ENCODE peak calls at places on chromosomes 3 and 15, in ten cellular contexts. K, V, O, C, F, S, R, Y, Z and J are unnamed samples.

GRCh38 chr3:122523317-122523716 is 8.6 kb upstream of the KPNA1 start:
- DNase-seq in K (no peak), V (no peak), O (no peak), C (no peak), F (no peak), S (no peak), R (no peak), Y (no peak), Z (no peak), J (no peak)

GRCh38 chr3:112860898-112861297 is 14.2 kb upstream of the CD200R1L start:
- DNase-seq in K (no peak), V (no peak), O (no peak), C (no peak), F (no peak), S (no peak), R (no peak), Y (no peak), Z (no peak), J (no peak)

GRCh38 chr15:39880718-39881387 is 39.2 kb downstream of the GPR176 start:
- DNase-seq in K (no peak), V (no peak), O (no peak), C (no peak), F (no peak), S (no peak), R (no peak), Y (no peak), Z (no peak), J (no peak)

GRCh38 chr3:49724586-49724985 is 835 bp upstream of the GMPPB start:
- DNase-seq in K (no peak), V (no peak), O (no peak), C (no peak), F (no peak), S (no peak), R (no peak), Y (no peak), Z (no peak), J (peak)

GRCh38 chr3:119978554-119979208 is 115.6 kb downstream of the GSK3B start:
- DNase-seq in K (no peak), V (no peak), O (no peak), C (no peak), F (no peak), S (no peak), R (no peak), Y (no peak), Z (no peak), J (no peak)

GRCh38 chr15:64351265-64351664 is 4.7 kb downstream of the CSNK1G1 start:
- DNase-seq in K (no peak), V (no peak), O (no peak), C (no peak), F (no peak), S (no peak), R (no peak), Y (no peak), Z (no peak), J (no peak)

GRCh38 chr15:36953346-36953745 is 147.0 kb downstream of the MEIS2 start:
- DNase-seq in K (no peak), V (no peak), O (no peak), C (no peak), F (no peak), S (no peak), R (no peak), Y (no peak), Z (no peak), J (no peak)

GRCh38 chr15:35545316-35545824 is 595 bp downstream of the DPH6 start:
- DNase-seq in K (peak), V (no peak), O (peak), C (no peak), F (peak), S (peak), R (peak), Y (peak), Z (peak), J (peak)

GRCh38 chr3:187798531-187799520 is 53.6 kb upstream of the BCL6 start:
- DNase-seq in K (no peak), V (no peak), O (no peak), C (no peak), F (no peak), S (no peak), R (no peak), Y (no peak), Z (no peak), J (no peak)

GRCh38 chr3:177069514-177070329 is 127.6 kb downstream of the TBL1XR1 start:
- DNase-seq in K (no peak), V (no peak), O (no peak), C (no peak), F (no peak), S (peak), R (no peak), Y (no peak), Z (no peak), J (no peak)

GRCh38 chr3:75242012-75242411 is 422.1 kb upstream of the FRG2C start:
- DNase-seq in K (no peak), V (no peak), O (no peak), C (no peak), F (no peak), S (no peak), R (no peak), Y (no peak), Z (no peak), J (no peak)

GRCh38 chr15:40111888-40112287 is 3.2 kb upstream of the BMF start:
- DNase-seq in K (no peak), V (no peak), O (no peak), C (no peak), F (no peak), S (no peak), R (no peak), Y (no peak), Z (no peak), J (no peak)

GRCh38 chr15:68277131-68277604 is 377 bp upstream of the FEM1B start:
- DNase-seq in K (no peak), V (no peak), O (no peak), C (no peak), F (no peak), S (no peak), R (no peak), Y (peak), Z (no peak), J (no peak)

GRCh38 chr15:68279218-68279533 is 1.6 kb downstream of the FEM1B start:
- DNase-seq in K (no peak), V (no peak), O (no peak), C (no peak), F (no peak), S (no peak), R (no peak), Y (no peak), Z (no peak), J (no peak)

GRCh38 chr15:68277605-68278344 is at the start of gene FEM1B:
- DNase-seq in K (peak), V (peak), O (peak), C (peak), F (peak), S (peak), R (peak), Y (peak), Z (peak), J (peak)

GRCh38 chr15:68279779-68280745 is 2.5 kb downstream of the FEM1B start:
- DNase-seq in K (no peak), V (no peak), O (no peak), C (no peak), F (no peak), S (peak), R (no peak), Y (no peak), Z (no peak), J (no peak)

DNA sequence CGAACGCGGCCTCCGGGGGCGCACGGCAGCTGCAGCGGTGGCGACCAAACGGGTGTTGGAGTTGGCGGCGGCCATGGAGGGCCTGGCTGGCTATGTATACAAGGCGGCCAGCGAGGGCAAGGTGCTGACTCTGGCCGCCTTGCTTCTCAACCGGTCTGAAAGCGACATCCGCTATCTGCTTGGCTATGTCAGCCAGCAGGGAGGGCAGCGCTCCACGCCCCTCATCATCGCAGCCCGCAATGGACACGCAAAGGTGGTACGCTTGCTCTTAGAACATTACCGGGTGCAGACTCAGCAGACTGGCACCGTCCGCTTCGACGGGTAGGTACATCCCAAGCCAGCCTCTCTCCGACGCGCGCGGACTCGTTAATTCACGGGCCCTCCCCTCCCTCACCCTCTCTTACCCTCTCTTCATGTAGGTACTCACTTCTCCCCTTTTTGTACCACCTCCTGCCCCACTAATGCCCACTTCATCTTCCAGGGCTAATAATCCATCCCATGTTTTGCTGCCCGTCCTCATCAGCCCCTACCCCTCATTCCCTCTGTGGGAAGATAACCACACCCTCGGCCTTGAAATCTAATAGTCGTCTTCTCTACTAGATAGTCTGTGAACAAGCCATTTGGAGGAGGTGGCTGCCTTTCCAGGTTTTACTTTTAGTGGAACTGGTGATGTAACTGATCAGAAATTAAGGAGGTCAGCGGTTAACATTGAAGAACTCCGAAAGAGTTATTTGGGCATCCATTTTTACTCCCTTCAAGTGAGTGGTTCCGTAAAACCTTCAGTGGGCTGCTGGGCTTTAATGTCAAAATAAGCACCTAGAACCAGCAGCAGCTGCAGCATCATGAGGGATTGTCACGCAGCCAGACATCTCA is 1.0 kb downstream of the FEM1B start:
- DNase-seq in K (peak), V (no peak), O (no peak), C (no peak), F (no peak), S (peak), R (no peak), Y (no peak), Z (peak), J (no peak)
- TF ChIP-seq CTCF in K (peak), V (peak), O (peak), C (no peak), F (no peak), S (peak), R (no peak), Y (peak), Z (peak), J (no peak)

GRCh38 chr15:75031773-75032302 is 8.4 kb downstream of the PPCDC start:
- DNase-seq in K (no peak), V (no peak), O (no peak), C (no peak), F (no peak), S (no peak), R (no peak), Y (no peak), Z (no peak), J (no peak)
- TF ChIP-seq CTCF in K (no peak), V (no peak), O (no peak), C (no peak), F (no peak), S (no peak), R (no peak), Y (no peak), Z (no peak), J (no peak)

DNA sequence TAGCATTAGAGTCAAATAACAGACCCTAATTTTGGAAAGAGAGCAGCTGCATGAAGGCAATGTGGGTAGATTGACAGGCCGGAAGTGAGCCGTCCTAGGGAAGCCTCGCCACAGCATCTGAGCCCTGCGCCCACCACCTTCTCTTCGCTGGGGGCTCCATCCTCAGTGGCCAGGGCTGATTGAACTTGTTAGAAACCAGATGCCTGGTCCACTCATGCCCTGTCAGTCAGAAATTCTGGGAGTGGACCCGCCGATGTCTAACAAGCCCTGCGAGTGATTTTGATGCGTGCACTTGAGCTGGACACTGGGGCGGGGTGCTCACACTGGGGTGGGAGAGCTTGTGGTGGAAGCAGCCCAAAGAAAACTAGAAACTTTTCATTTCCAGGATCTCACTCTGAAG is 173.7 kb upstream of the NDN start:
- DNase-seq in K (no peak), V (no peak), O (no peak), C (peak), F (no peak), S (no peak), R (no peak), Y (no peak), Z (no peak), J (no peak)
- TF ChIP-seq CTCF in K (no peak), V (no peak), O (no peak), C (no peak), F (no peak), S (no peak), R (no peak), Y (no peak), Z (no peak), J (no peak)

GRCh38 chr15:89299896-89300295 is 34.7 kb downstream of the POLG start:
- DNase-seq in K (no peak), V (no peak), O (no peak), C (no peak), F (no peak), S (no peak), R (peak), Y (no peak), Z (no peak), J (no peak)
- TF ChIP-seq CTCF in K (peak), V (no peak), O (no peak), C (no peak), F (no peak), S (peak), R (peak), Y (peak), Z (no peak), J (no peak)

DNA sequence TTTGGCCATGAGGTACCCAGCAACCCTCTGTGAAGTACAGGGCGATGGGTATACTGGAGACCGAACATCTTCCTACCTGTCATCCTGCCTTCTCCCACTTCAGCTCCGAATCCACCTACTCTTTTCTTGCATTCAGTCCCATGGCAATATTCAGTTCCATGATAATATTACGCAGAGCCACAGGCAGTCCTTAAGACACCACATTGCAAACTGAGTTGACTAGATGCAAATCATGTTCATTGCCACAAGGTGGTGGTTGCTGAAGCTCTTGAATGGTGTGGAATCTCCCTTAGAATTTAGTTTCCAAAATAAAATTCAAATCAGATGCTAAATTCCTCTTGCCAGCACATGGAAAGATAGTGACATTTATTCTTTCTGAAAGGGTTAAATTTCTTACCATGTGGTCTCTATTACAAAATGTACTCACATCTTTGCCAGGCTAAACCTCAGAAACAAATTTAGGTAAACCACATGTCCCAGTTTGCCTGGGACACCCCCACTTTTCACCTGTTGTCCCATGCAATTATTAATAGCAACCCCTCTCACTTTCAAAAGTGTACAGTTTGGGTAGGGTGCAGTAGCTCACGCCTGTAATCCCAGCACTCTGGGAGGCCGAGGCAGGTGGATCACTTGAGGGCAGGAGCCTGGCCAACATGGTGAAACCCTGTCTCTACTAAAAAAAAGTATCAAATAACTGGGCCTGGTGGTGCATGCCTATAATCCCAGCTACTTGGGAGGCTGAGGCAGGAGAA is 1.7 kb upstream of the NME9 start:
- DNase-seq in K (no peak), V (no peak), O (no peak), C (peak), F (no peak), S (no peak), R (no peak), Y (no peak), Z (no peak), J (no peak)
- TF ChIP-seq CTCF in K (no peak), V (peak), O (peak), C (no peak), F (no peak), S (peak), R (peak), Y (peak), Z (no peak), J (no peak)

GRCh38 chr15:95277266-95277665 is 1045.9 kb downstream of the MCTP2 start:
- DNase-seq in K (no peak), V (no peak), O (no peak), C (no peak), F (no peak), S (no peak), R (peak), Y (no peak), Z (no peak), J (no peak)
- TF ChIP-seq CTCF in K (no peak), V (no peak), O (no peak), C (no peak), F (no peak), S (no peak), R (no peak), Y (no peak), Z (no peak), J (no peak)

DNA sequence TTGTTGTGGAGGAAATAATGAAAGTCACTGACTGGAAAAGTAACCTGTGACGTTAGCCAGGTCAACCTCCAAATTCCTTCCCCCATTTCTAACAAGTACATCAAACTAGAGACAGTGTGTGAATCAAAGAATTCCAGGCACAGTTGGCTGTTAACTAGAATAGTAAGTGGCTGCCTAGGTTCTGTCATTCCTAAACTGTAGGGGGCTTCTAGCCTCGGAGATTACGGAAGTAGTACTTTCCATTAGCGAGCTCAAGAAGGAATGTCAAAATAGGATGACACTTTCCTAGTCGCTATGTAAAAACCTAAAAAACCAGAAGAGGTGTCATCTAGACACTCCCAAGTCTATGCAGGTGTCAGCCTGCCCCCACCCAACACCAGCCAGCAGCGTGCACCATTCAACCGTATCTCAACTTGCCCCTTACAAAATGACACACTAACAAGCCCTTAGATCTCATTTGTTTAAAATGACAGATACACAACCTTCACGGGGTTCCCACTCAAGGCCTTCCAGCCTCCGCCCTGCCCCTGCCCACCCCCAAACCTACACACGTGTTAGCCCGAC is 910 bp downstream of the INO80 start:
- DNase-seq in K (no peak), V (no peak), O (peak), C (no peak), F (no peak), S (no peak), R (no peak), Y (peak), Z (no peak), J (no peak)
- TF ChIP-seq CTCF in K (no peak), V (no peak), O (no peak), C (no peak), F (no peak), S (peak), R (peak), Y (peak), Z (no peak), J (no peak)